ENCODE peak calls at places on chromosomes 6 and 20, in eight cellular contexts. I is Karpas-422; Q is iPS DF 6.9; E is upper lobe of left lung; P is ovary; U is H9; Y is GM23248; C is CD4-positive, CD25-positive, alpha-beta regulatory T cell. H is an unnamed sample.

GRCh38 chr6:167565884-167566491 is 241.1 kb downstream of the TTLL2 start:
- DNase-seq in I (no peak), Q (no peak), E (no peak), P (no peak), U (no peak), Y (no peak), C (no peak), H (no peak)

GRCh38 chr6:11999245-11999644 is 12.9 kb upstream of the HIVEP1 start:
- DNase-seq in I (no peak), Q (no peak), E (no peak), P (no peak), U (no peak), Y (peak; percentile 60), C (no peak), H (no peak)

GRCh38 chr20:1720226-1720625 is 62.6 kb upstream of the SIRPG start:
- DNase-seq in I (no peak), Q (no peak), E (no peak), P (no peak), U (no peak), Y (no peak), C (no peak), H (no peak)

GRCh38 chr6:15403094-15403493 is 157.2 kb downstream of the JARID2 start:
- DNase-seq in I (no peak), Q (no peak), E (no peak), P (no peak), U (no peak), Y (no peak), C (no peak), H (no peak)

GRCh38 chr20:53522696-53523095 is 70.9 kb downstream of the ZNF217 start:
- DNase-seq in I (no peak), Q (no peak), E (no peak), P (no peak), U (no peak), Y (no peak), C (no peak), H (no peak)

GRCh38 chr20:34294563-34294962 is 8.6 kb downstream of the AHCY start:
- DNase-seq in I (no peak), Q (no peak), E (no peak), P (no peak), U (no peak), Y (no peak), C (no peak), H (no peak)

GRCh38 chr20:10671221-10671849 is 2.5 kb downstream of the JAG1 start:
- DNase-seq in I (peak; percentile 92), Q (no peak), E (no peak), P (peak; percentile 84), U (peak; percentile 77), Y (peak; percentile 96), C (peak; percentile 35), H (no peak)

GRCh38 chr20:35306931-35307517 is 14.8 kb upstream of the FAM83C start:
- DNase-seq in I (peak; percentile 60), Q (peak; percentile 47), E (no peak), P (no peak), U (peak; percentile 82), Y (peak; percentile 76), C (peak; percentile 35), H (no peak)

GRCh38 chr20:46642265-46642942 is 8.9 kb downstream of the SLC13A3 start:
- DNase-seq in I (no peak), Q (no peak), E (no peak), P (no peak), U (no peak), Y (no peak), C (no peak), H (no peak)

GRCh38 chr6:83603560-83603959 is 91.2 kb downstream of the PRSS35 start:
- DNase-seq in I (no peak), Q (no peak), E (no peak), P (no peak), U (no peak), Y (no peak), C (no peak), H (no peak)

GRCh38 chr20:57560554-57561355 is at the start of gene PCK1:
- DNase-seq in I (no peak), Q (no peak), E (no peak), P (peak; percentile 80), U (no peak), Y (peak; percentile 17), C (no peak), H (no peak)

GRCh38 chr20:50866036-50866685 is 65.1 kb downstream of the ADNP start:
- DNase-seq in I (no peak), Q (no peak), E (no peak), P (no peak), U (no peak), Y (no peak), C (no peak), H (no peak)

GRCh38 chr6:52566853-52567279 is 10.0 kb downstream of the TRAM2 start:
- DNase-seq in I (no peak), Q (no peak), E (no peak), P (no peak), U (no peak), Y (peak; percentile 96), C (no peak), H (no peak)

GRCh38 chr6:168030881-168031280 is 33.4 kb downstream of the KIF25 start:
- DNase-seq in I (no peak), Q (no peak), E (no peak), P (no peak), U (no peak), Y (no peak), C (no peak), H (no peak)

GRCh38 chr6:162119349-162119748 is 608.2 kb downstream of the PRKN start:
- DNase-seq in I (no peak), Q (no peak), E (no peak), P (no peak), U (no peak), Y (peak; percentile 55), C (no peak), H (no peak)

GRCh38 chr6:162123797-162124196 is 603.8 kb downstream of the PRKN start:
- DNase-seq in I (no peak), Q (no peak), E (no peak), P (no peak), U (no peak), Y (peak; percentile 10), C (no peak), H (no peak)

GRCh38 chr6:162118706-162119105 is 608.9 kb downstream of the PRKN start:
- DNase-seq in I (no peak), Q (no peak), E (no peak), P (no peak), U (no peak), Y (peak; percentile 20), C (no peak), H (no peak)
- H3K27ac ChIP-seq in I (no peak overlapping the region), Q (no peak overlapping the region), E (no peak overlapping the region), P (no peak overlapping the region), U (no peak overlapping the region), Y (no peak overlapping the region), C (no peak overlapping the region), H (no peak overlapping the region)

DNA sequence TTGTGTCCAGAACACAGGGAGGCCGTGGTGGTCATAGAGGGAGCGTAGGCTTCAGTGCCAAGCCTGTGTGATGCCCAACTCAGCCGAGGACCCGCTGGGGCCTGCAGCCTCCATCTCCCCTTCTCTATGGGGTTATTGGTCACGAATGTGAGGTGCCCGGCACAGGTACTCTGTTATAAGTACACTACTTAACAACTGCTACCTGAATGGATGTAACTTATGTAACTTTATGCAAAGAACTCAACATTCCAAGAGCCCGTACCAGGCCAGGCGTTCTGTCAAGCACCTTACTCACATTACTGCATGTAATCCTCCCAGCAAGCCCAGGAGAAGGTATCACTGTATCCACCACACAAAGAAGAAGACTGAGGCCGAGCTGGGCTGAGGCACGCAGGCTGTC is 24.5 kb upstream of the TBXT start:
- DNase-seq in I (no peak), Q (no peak), E (no peak), P (no peak), U (no peak), Y (no peak), C (no peak), H (no peak)
- H3K27me3 ChIP-seq in I (no peaks in the 10 kb centered on the region), Q (peaks cover 5% of the 10 kb centered on the region), E (no peaks in the 10 kb centered on the region), P (no peaks in the 10 kb centered on the region), U (no peaks in the 10 kb centered on the region), Y (no peaks in the 10 kb centered on the region), C (no peaks in the 10 kb centered on the region), H (no peaks in the 10 kb centered on the region)

GRCh38 chr20:40562031-40562430 is 127.0 kb downstream of the MAFB start:
- DNase-seq in I (no peak), Q (no peak), E (no peak), P (no peak), U (no peak), Y (peak; percentile 66), C (no peak), H (no peak)
- H3K27ac ChIP-seq in I (no peak overlapping the region), Q (no peak overlapping the region), E (no peak overlapping the region), P (no peak overlapping the region), U (no peak overlapping the region), Y (no peak overlapping the region), C (no peak overlapping the region), H (no peak overlapping the region)

GRCh38 chr20:64106435-64106961 is 867 bp downstream of the NPBWR2 start:
- DNase-seq in I (no peak), Q (no peak), E (no peak), P (no peak), U (no peak), Y (no peak), C (no peak), H (peak; percentile 5)

GRCh38 chr20:64108731-64109389 is 1.5 kb upstream of the NPBWR2 start:
- DNase-seq in I (no peak), Q (no peak), E (no peak), P (no peak), U (no peak), Y (no peak), C (no peak), H (no peak)

GRCh38 chr20:64106981-64107735 is at the start of gene NPBWR2:
- DNase-seq in I (peak; percentile 87), Q (no peak), E (no peak), P (no peak), U (peak; percentile 43), Y (no peak), C (peak; percentile 35), H (peak; percentile 40)

GRCh38 chr20:64109390-64109747 is 2.0 kb upstream of the NPBWR2 start:
- DNase-seq in I (no peak), Q (no peak), E (no peak), P (peak; percentile 7), U (no peak), Y (no peak), C (no peak), H (no peak)

GRCh38 chr20:64107736-64108457 is 532 bp upstream of the NPBWR2 start:
- DNase-seq in I (peak; percentile 85), Q (no peak), E (no peak), P (no peak), U (no peak), Y (no peak), C (no peak), H (peak; percentile 7)
- H3K27me3 ChIP-seq in I (no peaks in the 10 kb centered on the region), Q (no peaks in the 10 kb centered on the region), E (no peaks in the 10 kb centered on the region), P (no peaks in the 10 kb centered on the region), U (peaks cover 3% of the 10 kb centered on the region), Y (peaks cover 9% of the 10 kb centered on the region), C (no peaks in the 10 kb centered on the region), H (no peaks in the 10 kb centered on the region)

H was measured in naive thymus-derived CD4-positive, alpha-beta T cell.